ENCODE peak calls at places on chromosomes 4 and X, in seven cellular contexts. L, U, K, X, E, P and A are unnamed samples.

GRCh38 chr4:8200302-8200975 is 1.3 kb downstream of the SH3TC1 start:
- DNase-seq in P (peak; percentile 81), U (no peak), E (no peak), K (no peak), X (no peak), L (no peak), A (no peak)

GRCh38 chr4:74555231-74555630 is 110.3 kb downstream of the AREG start:
- DNase-seq in K (no peak), U (no peak), L (no peak), X (no peak), P (no peak), E (no peak), A (peak; percentile 60)

GRCh38 chrX:123736333-123736921 is 3.6 kb upstream of the THOC2 start:
- DNase-seq in X (no peak), U (no peak), P (no peak), K (no peak), E (no peak), L (no peak), A (no peak)

GRCh38 chrX:150449313-150449712 is 86.2 kb downstream of the MAMLD1 start:
- DNase-seq in P (no peak), L (no peak), E (no peak), K (no peak), U (no peak), X (no peak), A (no peak)

GRCh38 chrX:104343408-104344129 is 88.8 kb upstream of the ESX1 start:
- DNase-seq in U (peak; percentile 14), E (peak; percentile 77), X (no peak), P (no peak), K (peak; percentile 53), L (peak; percentile 85), A (peak; percentile 47)

GRCh38 chrX:66045894-66046293 is 6.0 kb upstream of the VSIG4 start:
- DNase-seq in K (no peak), X (no peak), U (no peak), P (no peak), E (no peak), L (no peak), A (no peak)

GRCh38 chr4:85498068-85498733 is 23.3 kb downstream of the ARHGAP24 start:
- DNase-seq in E (no peak), L (no peak), U (peak; percentile 28), X (no peak), P (peak; percentile 62), K (peak; percentile 40), A (no peak)

GRCh38 chr4:26237916-26238315 is 82.9 kb upstream of the RBPJ start:
- DNase-seq in U (no peak), E (no peak), P (no peak), K (no peak), X (no peak), L (no peak), A (no peak)

GRCh38 chr4:64780664-64781063 is 371.4 kb upstream of the TECRL start:
- DNase-seq in K (no peak), X (no peak), E (no peak), P (no peak), L (no peak), U (no peak), A (no peak)

GRCh38 chr4:186617921-186618320 is 62.6 kb upstream of the MTNR1A start:
- DNase-seq in E (no peak), K (no peak), P (no peak), L (no peak), U (no peak), X (no peak), A (no peak)

GRCh38 chr4:142818009-142818408 is 28.1 kb downstream of the INPP4B start:
- DNase-seq in E (no peak), X (no peak), P (no peak), K (no peak), U (no peak), L (no peak), A (no peak)

GRCh38 chrX:118497180-118497814 is 1.7 kb downstream of the DOCK11 start:
- DNase-seq in E (no peak), P (no peak), X (peak; percentile 56), U (no peak), L (no peak), K (no peak), A (no peak)

GRCh38 chrX:103730147-103730546 is 19.4 kb downstream of the TMEM31 start:
- DNase-seq in U (no peak), K (no peak), E (no peak), P (no peak), L (peak; percentile 61), X (no peak), A (no peak)

GRCh38 chr4:137069473-137069872 is 462.8 kb downstream of the PCDH18 start:
- DNase-seq in E (no peak), P (no peak), L (no peak), X (no peak), U (no peak), K (no peak), A (no peak)
- TF ChIP-seq CTCF in E (no peak), P (no peak), L (peak; percentile 35), X (no peak), U (no peak), K (no peak), A (no peak)

GRCh38 chrX:153719238-153719637 is 4.9 kb downstream of the BCAP31 start:
- DNase-seq in U (no peak), L (no peak), K (no peak), E (no peak), P (no peak), X (no peak), A (no peak)

GRCh38 chrX:153709726-153710674 is 14.2 kb downstream of the BCAP31 start:
- DNase-seq in X (no peak), K (no peak), P (peak; percentile 42), U (no peak), E (no peak), L (no peak), A (no peak)

GRCh38 chrX:153717445-153717844 is 6.7 kb downstream of the BCAP31 start:
- DNase-seq in P (no peak), L (no peak), U (no peak), E (no peak), K (no peak), X (no peak), A (no peak)

GRCh38 chrX:153719701-153720100 is 4.5 kb downstream of the BCAP31 start:
- DNase-seq in L (no peak), U (no peak), P (no peak), K (no peak), X (no peak), E (no peak), A (no peak)

DNA sequence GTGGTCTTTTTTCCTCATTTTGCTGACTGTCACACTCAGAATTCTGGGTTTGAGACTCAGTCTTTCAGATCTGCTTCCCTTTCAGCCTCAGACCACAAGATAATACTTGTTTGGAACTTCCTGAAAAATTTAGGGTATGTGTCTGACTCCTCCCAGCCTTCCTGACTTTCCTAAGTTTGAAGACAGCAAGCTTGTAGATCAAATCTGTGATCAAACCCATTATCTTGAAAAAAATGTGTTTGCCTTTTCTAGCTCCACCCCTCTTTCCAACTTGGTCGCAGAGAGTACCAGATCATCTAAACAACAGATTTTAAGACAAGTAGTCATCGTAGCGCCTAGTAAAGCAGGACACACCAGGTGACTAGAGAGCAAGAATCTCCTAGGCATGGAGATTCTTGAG is 9.9 kb downstream of the BCAP31 start:
- DNase-seq in E (no peak), L (no peak), P (no peak), X (no peak), K (no peak), U (no peak), A (no peak)
- H3K36me3 ChIP-seq in E (no peaks in the 10 kb centered on the region), L (peaks cover 46% of the 10 kb centered on the region), P (peaks cover 37% of the 10 kb centered on the region), X (peaks cover 20% of the 10 kb centered on the region), K (peaks cover 15% of the 10 kb centered on the region), U (no peaks in the 10 kb centered on the region), A (no peaks in the 10 kb centered on the region)

GRCh38 chr4:128832253-128832641 is 22.7 kb downstream of the JADE1 start:
- DNase-seq in L (peak; percentile 45), E (no peak), X (no peak), P (no peak), K (no peak), U (no peak), A (no peak)

GRCh38 chr4:128835498-128836222 is 26.2 kb downstream of the JADE1 start:
- DNase-seq in X (no peak), P (peak; percentile 86), K (no peak), U (peak; percentile 66), E (no peak), L (peak; percentile 48), A (no peak)

GRCh38 chr4:128830906-128831525 is 21.5 kb downstream of the JADE1 start:
- DNase-seq in U (no peak), P (no peak), E (no peak), K (no peak), X (no peak), L (peak; percentile 53), A (no peak)

GRCh38 chr4:128827280-128827679 is 17.8 kb downstream of the JADE1 start:
- DNase-seq in P (no peak), U (no peak), X (no peak), K (no peak), E (no peak), L (peak; percentile 46), A (no peak)

DNA sequence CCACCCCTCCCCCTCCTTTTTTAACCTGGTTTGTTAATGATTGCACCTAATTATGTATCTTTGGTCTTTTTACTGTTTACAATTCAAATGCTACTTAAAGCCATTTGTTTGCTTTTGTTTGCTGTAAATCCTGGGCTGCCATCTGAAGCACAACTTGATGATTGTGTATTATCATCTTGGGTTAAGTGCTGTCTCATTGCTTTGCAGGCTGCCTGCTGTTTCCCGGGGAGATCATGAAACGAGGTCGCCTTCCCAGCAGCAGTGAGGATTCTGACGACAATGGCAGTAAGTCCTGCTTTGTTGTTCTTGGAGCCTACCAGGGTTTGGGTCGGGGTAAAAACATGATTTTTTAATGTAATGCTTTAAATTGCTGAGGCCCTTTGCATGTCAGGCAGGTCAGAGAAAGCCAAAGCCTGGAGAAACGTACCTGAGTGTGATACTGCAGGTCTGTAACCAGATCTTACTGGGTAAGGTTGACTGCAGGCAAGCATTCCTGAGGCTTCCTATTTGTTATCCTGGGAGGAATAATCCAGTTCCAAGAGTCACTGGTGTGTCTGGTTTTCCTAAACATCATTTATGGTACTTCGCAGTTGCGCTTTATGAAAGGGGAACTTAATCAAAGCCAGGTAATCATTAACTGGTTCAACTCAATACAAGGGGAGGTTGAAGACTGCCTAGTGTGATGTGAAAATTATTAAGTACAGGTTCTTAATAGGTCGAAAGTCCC is 22.2 kb downstream of the JADE1 start:
- DNase-seq in P (no peak), K (no peak), X (no peak), L (peak; percentile 91), U (no peak), E (no peak), A (no peak)
- H3K4me3 ChIP-seq in P (no peak overlapping the region), K (no peak overlapping the region), X (no peak overlapping the region), L (peak overlapping the region; percentile 73), U (no peak overlapping the region), E (no peak overlapping the region), A (no peak overlapping the region)

GRCh38 chr4:166600264-166600663 is 634.0 kb downstream of the SPOCK3 start:
- DNase-seq in L (no peak), U (no peak), P (no peak), K (no peak), X (no peak), E (no peak), A (no peak)

DNA sequence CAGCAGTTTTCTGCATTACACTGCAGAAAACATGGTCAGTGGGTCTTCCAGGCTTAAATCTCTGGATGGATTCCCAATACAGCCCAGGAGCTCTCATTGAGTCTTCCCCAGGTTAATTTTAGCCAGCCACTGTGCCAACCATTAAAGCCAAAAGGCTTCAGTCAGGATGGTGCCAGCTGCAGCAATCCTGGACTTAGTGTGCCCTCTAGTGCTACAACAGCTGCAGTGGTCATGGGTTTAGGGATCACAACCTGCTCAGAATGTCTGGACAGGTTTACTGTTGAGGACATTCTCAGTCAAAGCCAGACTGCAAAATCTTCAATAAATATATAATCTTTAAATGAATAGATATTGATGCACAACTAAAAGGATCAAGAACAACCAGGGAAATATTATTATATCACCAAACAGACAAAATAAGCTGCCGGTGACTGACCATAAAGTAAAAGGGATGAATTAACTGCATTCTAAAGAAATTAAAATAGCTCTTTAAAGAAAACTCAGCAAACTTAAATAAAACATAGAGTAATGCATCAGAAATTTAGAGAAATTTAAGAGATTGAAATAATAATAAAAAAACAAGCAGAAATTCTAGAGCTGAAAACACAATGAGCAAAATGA is 639.9 kb downstream of the SPOCK3 start:
- DNase-seq in P (no peak), U (no peak), L (peak; percentile 85), X (no peak), E (peak; percentile 31), K (peak; percentile 43), A (peak; percentile 10)
- TF ChIP-seq CTCF in P (no peak), U (no peak), L (peak; percentile 91), X (no peak), E (peak; percentile 32), K (peak; percentile 66), A (peak; percentile 86)